ENCODE peak calls at places on chromosome 14, in four cellular contexts. N, R, K and J are unnamed samples.

GRCh38 chr14:60878536-60878935 is 102.3 kb downstream of the TRMT5 start:
- DNase-seq in R (no peak), N (no peak), K (no peak), J (no peak)

GRCh38 chr14:102525213-102526143 is 15.9 kb upstream of the ANKRD9 start:
- DNase-seq in R (peak; percentile 55), K (no peak), N (peak; percentile 27), J (no peak)

GRCh38 chr14:101182476-101182875 is 279.0 kb upstream of the RTL1 start:
- DNase-seq in K (no peak), R (no peak), N (no peak), J (no peak)

GRCh38 chr14:54105406-54105805 is 148.8 kb upstream of the BMP4 start:
- DNase-seq in R (no peak), N (no peak), K (no peak), J (no peak)

GRCh38 chr14:53626771-53627170 is 329.9 kb downstream of the BMP4 start:
- DNase-seq in N (no peak), K (no peak), R (no peak), J (no peak)

GRCh38 chr14:61277784-61278183 is 3.4 kb downstream of the TMEM30B start:
- DNase-seq in R (no peak), K (no peak), N (no peak), J (no peak)

GRCh38 chr14:64759555-64759938 is 55.3 kb downstream of the PLEKHG3 start:
- DNase-seq in N (no peak), R (no peak), K (no peak), J (no peak)

GRCh38 chr14:32800320-32800719 is 138.4 kb upstream of the NPAS3 start:
- DNase-seq in N (no peak), K (no peak), R (no peak), J (no peak)

GRCh38 chr14:23054000-23054811 is 3.1 kb downstream of the CDH24 start:
- DNase-seq in N (no peak), R (no peak), K (no peak), J (no peak)

GRCh38 chr14:103943673-103944072 is 1.3 kb upstream of the RD3L start:
- DNase-seq in K (no peak), R (no peak), N (no peak), J (no peak)

GRCh38 chr14:104109731-104110361 is 24.3 kb downstream of the ASPG start:
- DNase-seq in R (no peak), N (no peak), K (no peak), J (no peak)

GRCh38 chr14:105475916-105476845 is 1.6 kb downstream of the CRIP2 start:
- DNase-seq in R (peak; percentile 57), N (no peak), K (no peak), J (no peak)

GRCh38 chr14:21436567-21437062 is 19.3 kb downstream of the CHD8 start:
- DNase-seq in N (no peak), K (no peak), R (no peak), J (no peak)

GRCh38 chr14:36652542-36653201 is 9.0 kb upstream of the PAX9 start:
- DNase-seq in R (no peak), K (no peak), N (no peak), J (no peak)

GRCh38 chr14:104715871-104716270 is 8.2 kb upstream of the ADSS1 start:
- DNase-seq in N (no peak), R (no peak), K (no peak), J (no peak)

GRCh38 chr14:100677925-100678765 is 48.5 kb upstream of the DLK1 start:
- DNase-seq in N (no peak), R (no peak), K (no peak), J (no peak)

GRCh38 chr14:103801459-103801858 is 45.9 kb downstream of the PPP1R13B start:
- DNase-seq in K (no peak), N (no peak), R (peak; percentile 37), J (no peak)

GRCh38 chr14:70709726-70710382 is 68.1 kb downstream of the TTC9 start:
- DNase-seq in N (no peak), R (peak; percentile 77), K (no peak), J (no peak)

GRCh38 chr14:76761198-76761848 is at the start of gene VASH1:
- DNase-seq in N (no peak), K (no peak), R (no peak), J (no peak)

GRCh38 chr14:22556021-22556989 is 32.7 kb downstream of the DAD1 start:
- DNase-seq in K (no peak), N (peak; percentile 98), R (no peak), J (no peak)

GRCh38 chr14:61537567-61538463 is 157.5 kb upstream of the HIF1A start:
- DNase-seq in N (no peak), K (peak; percentile 33), R (peak; percentile 97), J (no peak)

GRCh38 chr14:69711065-69711464 is 55.9 kb upstream of the SRSF5 start:
- DNase-seq in K (no peak), R (no peak), N (no peak), J (no peak)

GRCh38 chr14:99391671-99392070 is 89.0 kb downstream of the SETD3 start:
- DNase-seq in N (no peak), K (no peak), R (no peak), J (no peak)

GRCh38 chr14:36181417-36181816 is 4.9 kb upstream of the PTCSC3 start:
- DNase-seq in N (no peak), K (no peak), R (no peak), J (no peak)

GRCh38 chr14:35215110-35215872 is 76.9 kb upstream of the PSMA6 start:
- DNase-seq in K (no peak), R (peak; percentile 57), N (no peak), J (peak; percentile 2)

GRCh38 chr14:92266216-92266615 is 56.7 kb upstream of the SLC24A4 start:
- DNase-seq in K (no peak), R (no peak), N (no peak), J (no peak)

GRCh38 chr14:98408713-98409112 is 863.3 kb downstream of the BCL11B start:
- DNase-seq in K (no peak), R (no peak), N (no peak), J (no peak)

GRCh38 chr14:34301107-34301734 is 160.8 kb downstream of the SPTSSA start:
- DNase-seq in R (peak; percentile 54), K (no peak), N (peak; percentile 7), J (peak; percentile 32)

GRCh38 chr14:39258782-39259545 is 25.2 kb downstream of the MIA2 start:
- DNase-seq in R (no peak), N (no peak), K (no peak), J (no peak)

GRCh38 chr14:68976160-68977067 is 2.7 kb downstream of the ACTN1 start:
- DNase-seq in R (peak; percentile 77), K (no peak), N (no peak), J (no peak)

GRCh38 chr14:105492966-105493871 is 2.2 kb downstream of the TEDC1 start:
- DNase-seq in K (no peak), R (no peak), N (no peak), J (no peak)

GRCh38 chr14:98819867-98820206 is 452.2 kb downstream of the BCL11B start:
- DNase-seq in N (no peak), K (no peak), R (no peak), J (peak; percentile 38)

GRCh38 chr14:93133476-93133875 is 17.8 kb upstream of the ITPK1 start:
- DNase-seq in N (no peak), K (no peak), R (no peak), J (no peak)

GRCh38 chr14:85079842-85080741 is 449.9 kb upstream of the FLRT2 start:
- DNase-seq in R (no peak), K (no peak), N (no peak), J (no peak)
- TF ChIP-seq SUZ12 in R (no peak), K (no peak), N (no peak), J (no peak)

GRCh38 chr14:31137214-31137889 is 70.2 kb downstream of the HECTD1 start:
- DNase-seq in N (no peak), R (no peak), K (no peak), J (no peak)
- H3K36me3 ChIP-seq in N (peaks cover 27% of the 10 kb centered on the region), R (peaks cover 87% of the 10 kb centered on the region), K (peaks cover 4% of the 10 kb centered on the region), J (peaks cover 54% of the 10 kb centered on the region)

DNA sequence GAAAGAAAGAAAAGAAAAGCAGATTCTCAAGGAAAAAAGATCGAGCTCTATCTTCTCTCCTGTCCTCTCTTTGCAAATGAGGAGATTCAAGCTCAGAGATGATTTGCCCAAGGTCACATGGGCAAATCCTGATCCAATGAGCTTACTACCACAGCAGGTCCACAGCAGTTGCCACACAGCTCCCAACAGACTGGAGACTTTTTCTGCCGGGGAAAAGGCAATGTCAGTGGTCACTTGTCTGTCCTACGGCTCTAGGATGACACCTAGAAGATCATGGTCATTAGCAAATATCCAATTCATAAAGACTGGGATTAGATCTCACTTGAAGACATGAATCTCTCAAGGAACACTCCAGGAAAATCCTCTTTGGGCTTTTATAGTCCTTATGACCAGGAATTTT is 58.8 kb downstream of the TTC7B start:
- DNase-seq in N (no peak), K (no peak), R (no peak), J (no peak)
- TF ChIP-seq ZNF274 in N (no peak), K (no peak), R (no peak), J (no peak)

DNA sequence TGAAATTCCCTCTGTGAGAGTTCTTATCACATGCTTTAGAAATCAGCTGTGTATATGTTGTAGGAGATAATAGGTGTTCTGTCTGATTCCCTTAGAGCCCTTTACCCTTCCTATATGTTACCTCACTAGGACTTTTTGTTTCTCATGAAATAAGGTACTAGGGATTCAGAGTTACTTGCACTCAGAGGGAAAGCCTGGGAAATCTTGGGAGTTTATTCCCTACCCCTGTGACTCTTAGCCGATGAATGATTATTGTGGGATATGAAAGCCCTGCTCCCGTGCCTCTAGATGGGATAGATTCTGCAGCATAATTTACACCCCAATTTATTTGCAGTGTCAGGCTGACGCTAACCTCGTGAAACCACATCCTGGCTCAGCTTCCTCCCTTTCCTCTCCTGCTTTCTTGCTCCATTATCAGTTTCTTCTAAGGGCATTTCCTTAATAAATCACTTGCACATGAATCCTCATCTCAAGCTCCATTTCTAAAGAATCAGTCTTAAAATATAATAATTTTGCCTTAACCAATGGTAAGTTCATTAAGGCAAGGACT is 448.3 kb downstream of the MDGA2 start:
- DNase-seq in R (no peak), K (no peak), N (no peak), J (no peak)
- TF ChIP-seq SUZ12 in R (no peak), K (no peak), N (no peak), J (no peak)

GRCh38 chr14:55688566-55688965 is 108.6 kb downstream of the KTN1 start:
- DNase-seq in R (no peak), K (no peak), N (no peak), J (no peak)

GRCh38 chr14:55689971-55690871 is 110.2 kb downstream of the KTN1 start:
- DNase-seq in N (no peak), K (no peak), R (no peak), J (no peak)

GRCh38 chr14:55686713-55687112 is 106.7 kb downstream of the KTN1 start:
- DNase-seq in R (no peak), N (no peak), K (no peak), J (no peak)

GRCh38 chr14:55681088-55681487 is 101.1 kb downstream of the KTN1 start:
- DNase-seq in N (no peak), K (no peak), R (no peak), J (no peak)

GRCh38 chr14:55684956-55685584 is 105.1 kb downstream of the KTN1 start:
- DNase-seq in K (no peak), N (no peak), R (no peak), J (no peak)
- H3K36me3 ChIP-seq in K (no peaks in the 10 kb centered on the region), N (peaks cover 7% of the 10 kb centered on the region), R (peaks cover 33% of the 10 kb centered on the region), J (peaks cover 26% of the 10 kb centered on the region)

GRCh38 chr14:63248211-63248610 is 44.0 kb downstream of the RHOJ start:
- DNase-seq in N (no peak), K (no peak), R (no peak), J (no peak)
- TF ChIP-seq ZNF274 in N (no peak), K (no peak), R (no peak), J (no peak)

GRCh38 chr14:74402264-74403251 is 23.5 kb downstream of the SYNDIG1L start:
- DNase-seq in N (no peak), K (no peak), R (no peak), J (no peak)
- TF ChIP-seq SUZ12 in N (no peak), K (no peak), R (no peak), J (no peak)

GRCh38 chr14:50733479-50733878 is 65.4 kb upstream of the SAV1 start:
- DNase-seq in N (no peak), R (no peak), K (no peak), J (no peak)
- H3K36me3 ChIP-seq in N (peaks cover 43% of the 10 kb centered on the region), R (peaks cover 14% of the 10 kb centered on the region), K (peaks cover 2% of the 10 kb centered on the region), J (peaks cover 42% of the 10 kb centered on the region)